ENCODE peak calls at places on chromosomes 13 and 19, in six cellular contexts. One of them, this sample, is unnamed.

GRCh38 chr13:23411220-23411619 is 22.3 kb downstream of the SACS start:
- DNase-seq in left ventricle myocardium inferior: no peak
- DNase-seq in SK-N-SH: no peak
- DNase-seq in A549: no peak
- DNase-seq in breast epithelium: no peak
- DNase-seq in PC-3: no peak
- DNase-seq in this sample: no peak

GRCh38 chr19:18274303-18274775 is at the start of gene IQCN:
- DNase-seq in breast epithelium: peak; percentile 61
- DNase-seq in A549: peak; percentile 64
- DNase-seq in left ventricle myocardium inferior: no peak
- DNase-seq in SK-N-SH: no peak
- DNase-seq in PC-3: no peak
- DNase-seq in this sample: no peak

GRCh38 chr19:3577741-3578344 is 5.1 kb downstream of the HMG20B start:
- DNase-seq in breast epithelium: no peak
- DNase-seq in PC-3: no peak
- DNase-seq in SK-N-SH: peak; percentile 25
- DNase-seq in A549: no peak
- DNase-seq in left ventricle myocardium inferior: no peak
- DNase-seq in this sample: no peak

GRCh38 chr13:112445411-112446271 is 69.5 kb downstream of the SPACA7 start:
- DNase-seq in breast epithelium: peak; percentile 11
- DNase-seq in left ventricle myocardium inferior: no peak
- DNase-seq in PC-3: no peak
- DNase-seq in SK-N-SH: peak; percentile 47
- DNase-seq in A549: no peak
- DNase-seq in this sample: no peak

GRCh38 chr13:73303858-73304257 is 245.1 kb downstream of the KLF5 start:
- DNase-seq in left ventricle myocardium inferior: no peak
- DNase-seq in A549: no peak
- DNase-seq in SK-N-SH: no peak
- DNase-seq in breast epithelium: no peak
- DNase-seq in PC-3: peak; percentile 82
- DNase-seq in this sample: no peak

GRCh38 chr13:52845766-52846566 is 2.5 kb downstream of the PCDH8 start:
- DNase-seq in SK-N-SH: peak; percentile 88
- DNase-seq in PC-3: no peak
- DNase-seq in A549: no peak
- DNase-seq in breast epithelium: no peak
- DNase-seq in left ventricle myocardium inferior: peak; percentile 19
- DNase-seq in this sample: no peak

GRCh38 chr19:48741222-48741999 is 1.0 kb upstream of the RASIP1 start:
- DNase-seq in PC-3: no peak
- DNase-seq in SK-N-SH: peak; percentile 81
- DNase-seq in breast epithelium: no peak
- DNase-seq in left ventricle myocardium inferior: peak; percentile 59
- DNase-seq in A549: peak; percentile 63
- DNase-seq in this sample: peak; percentile 61

GRCh38 chr13:25046985-25047660 is 48.8 kb upstream of the PABPC3 start:
- DNase-seq in left ventricle myocardium inferior: no peak
- DNase-seq in A549: no peak
- DNase-seq in PC-3: no peak
- DNase-seq in breast epithelium: no peak
- DNase-seq in SK-N-SH: peak; percentile 57
- DNase-seq in this sample: no peak

GRCh38 chr13:95281258-95281602 is 20.0 kb downstream of the ABCC4 start:
- DNase-seq in PC-3: no peak
- DNase-seq in SK-N-SH: no peak
- DNase-seq in breast epithelium: no peak
- DNase-seq in left ventricle myocardium inferior: no peak
- DNase-seq in A549: no peak
- DNase-seq in this sample: no peak

GRCh38 chr19:19615086-19615485 is 3.4 kb downstream of the PBX4 start:
- DNase-seq in PC-3: peak; percentile 80
- DNase-seq in SK-N-SH: no peak
- DNase-seq in A549: peak; percentile 21
- DNase-seq in breast epithelium: no peak
- DNase-seq in left ventricle myocardium inferior: no peak
- DNase-seq in this sample: no peak

GRCh38 chr19:1855040-1855827 is 7.0 kb upstream of the REXO1 start:
- DNase-seq in PC-3: peak; percentile 38
- DNase-seq in SK-N-SH: peak; percentile 99
- DNase-seq in left ventricle myocardium inferior: peak; percentile 93
- DNase-seq in A549: peak; percentile 91
- DNase-seq in breast epithelium: peak; percentile 88
- DNase-seq in this sample: peak; percentile 95

GRCh38 chr13:28337196-28338045 is 157.5 kb downstream of the FLT1 start:
- DNase-seq in PC-3: peak; percentile 54
- DNase-seq in left ventricle myocardium inferior: no peak
- DNase-seq in A549: no peak
- DNase-seq in SK-N-SH: no peak
- DNase-seq in breast epithelium: no peak
- DNase-seq in this sample: no peak

GRCh38 chr13:96650301-96650886 is 343.9 kb downstream of the OXGR1 start:
- DNase-seq in SK-N-SH: no peak
- DNase-seq in breast epithelium: no peak
- DNase-seq in PC-3: peak; percentile 89
- DNase-seq in left ventricle myocardium inferior: no peak
- DNase-seq in A549: no peak
- DNase-seq in this sample: no peak

GRCh38 chr19:48397636-48398328 is 4.3 kb downstream of the GRIN2D start:
- DNase-seq in A549: no peak
- DNase-seq in breast epithelium: no peak
- DNase-seq in SK-N-SH: no peak
- DNase-seq in left ventricle myocardium inferior: no peak
- DNase-seq in PC-3: no peak
- DNase-seq in this sample: no peak

GRCh38 chr13:63446329-63446728 is 2030.7 kb upstream of the PCDH20 start:
- DNase-seq in SK-N-SH: no peak
- DNase-seq in A549: no peak
- DNase-seq in breast epithelium: no peak
- DNase-seq in left ventricle myocardium inferior: no peak
- DNase-seq in PC-3: no peak
- DNase-seq in this sample: no peak

GRCh38 chr13:110462091-110462490 is 99.4 kb downstream of the RAB20 start:
- DNase-seq in A549: no peak
- DNase-seq in PC-3: no peak
- DNase-seq in breast epithelium: no peak
- DNase-seq in SK-N-SH: no peak
- DNase-seq in left ventricle myocardium inferior: no peak
- DNase-seq in this sample: no peak

GRCh38 chr13:35164324-35164932 is 222.4 kb downstream of the NBEA start:
- DNase-seq in PC-3: peak; percentile 63
- DNase-seq in A549: peak; percentile 38
- DNase-seq in breast epithelium: no peak
- DNase-seq in SK-N-SH: peak; percentile 16
- DNase-seq in left ventricle myocardium inferior: no peak
- DNase-seq in this sample: no peak

GRCh38 chr13:52737451-52737850 is 2.2 kb downstream of the CNMD start:
- DNase-seq in SK-N-SH: no peak
- DNase-seq in A549: no peak
- DNase-seq in PC-3: no peak
- DNase-seq in breast epithelium: no peak
- DNase-seq in left ventricle myocardium inferior: no peak
- DNase-seq in this sample: no peak

GRCh38 chr19:15935167-15935702 is 906 bp upstream of the CYP4F11 start:
- DNase-seq in left ventricle myocardium inferior: no peak
- DNase-seq in breast epithelium: no peak
- DNase-seq in PC-3: peak; percentile 4
- DNase-seq in SK-N-SH: no peak
- DNase-seq in A549: no peak
- DNase-seq in this sample: no peak

GRCh38 chr13:96112936-96113335 is 23.0 kb downstream of the HS6ST3 start:
- DNase-seq in SK-N-SH: no peak
- DNase-seq in breast epithelium: no peak
- DNase-seq in left ventricle myocardium inferior: no peak
- DNase-seq in PC-3: no peak
- DNase-seq in A549: no peak
- DNase-seq in this sample: no peak

GRCh38 chr19:18429717-18430416 is 8.1 kb downstream of the ISYNA1 start:
- DNase-seq in SK-N-SH: no peak
- DNase-seq in PC-3: no peak
- DNase-seq in A549: no peak
- DNase-seq in left ventricle myocardium inferior: no peak
- DNase-seq in breast epithelium: no peak
- DNase-seq in this sample: no peak

GRCh38 chr13:30133976-30134375 is 173.4 kb downstream of the KATNAL1 start:
- DNase-seq in A549: no peak
- DNase-seq in left ventricle myocardium inferior: no peak
- DNase-seq in PC-3: no peak
- DNase-seq in SK-N-SH: no peak
- DNase-seq in breast epithelium: no peak
- DNase-seq in this sample: no peak

GRCh38 chr19:19463348-19464117 is 51.8 kb downstream of the TSSK6 start:
- DNase-seq in PC-3: no peak
- DNase-seq in A549: no peak
- DNase-seq in left ventricle myocardium inferior: no peak
- DNase-seq in SK-N-SH: no peak
- DNase-seq in breast epithelium: no peak
- DNase-seq in this sample: no peak

GRCh38 chr19:13848811-13849241 is 28.1 kb upstream of the NANOS3 start:
- DNase-seq in A549: peak; percentile 74
- DNase-seq in PC-3: peak; percentile 25
- DNase-seq in SK-N-SH: no peak
- DNase-seq in left ventricle myocardium inferior: no peak
- DNase-seq in breast epithelium: no peak
- DNase-seq in this sample: no peak

GRCh38 chr19:46303702-46304397 is 7.0 kb downstream of the HIF3A start:
- DNase-seq in left ventricle myocardium inferior: peak; percentile 63
- DNase-seq in PC-3: no peak
- DNase-seq in breast epithelium: peak; percentile 54
- DNase-seq in A549: peak; percentile 57
- DNase-seq in SK-N-SH: peak; percentile 82
- DNase-seq in this sample: peak; percentile 78

GRCh38 chr19:16603090-16603489 is 24.9 kb downstream of the MED26 start:
- DNase-seq in breast epithelium: no peak
- DNase-seq in SK-N-SH: no peak
- DNase-seq in left ventricle myocardium inferior: no peak
- DNase-seq in A549: no peak
- DNase-seq in PC-3: no peak
- DNase-seq in this sample: no peak

GRCh38 chr13:49995535-49996165 is 1.2 kb upstream of the TRIM13 start:
- DNase-seq in SK-N-SH: peak; percentile 9
- DNase-seq in A549: no peak
- DNase-seq in left ventricle myocardium inferior: no peak
- DNase-seq in PC-3: no peak
- DNase-seq in breast epithelium: no peak
- DNase-seq in this sample: no peak

GRCh38 chr13:43008591-43008990 is 14.8 kb upstream of the DNAJC15 start:
- DNase-seq in left ventricle myocardium inferior: no peak
- DNase-seq in PC-3: no peak
- DNase-seq in SK-N-SH: no peak
- DNase-seq in breast epithelium: no peak
- DNase-seq in A549: no peak
- DNase-seq in this sample: no peak
- H3K4me1 ChIP-seq in left ventricle myocardium inferior: peaks cover 9% of the 10 kb centered on the region
- H3K4me1 ChIP-seq in PC-3: peaks cover 27% of the 10 kb centered on the region
- H3K4me1 ChIP-seq in SK-N-SH: peaks cover 6% of the 10 kb centered on the region
- H3K4me1 ChIP-seq in breast epithelium: no peaks in the 10 kb centered on the region
- H3K4me1 ChIP-seq in A549: peaks cover 36% of the 10 kb centered on the region
- H3K4me1 ChIP-seq in this sample: no peaks in the 10 kb centered on the region

GRCh38 chr19:30968210-30968609 is 381.0 kb downstream of the TSHZ3 start:
- DNase-seq in A549: peak; percentile 35
- DNase-seq in PC-3: no peak
- DNase-seq in SK-N-SH: no peak
- DNase-seq in left ventricle myocardium inferior: no peak
- DNase-seq in breast epithelium: no peak
- DNase-seq in this sample: no peak
- TF ChIP-seq CTCF in A549: peak; percentile 37
- TF ChIP-seq CTCF in PC-3: no peak
- TF ChIP-seq CTCF in SK-N-SH: peak; percentile 23
- TF ChIP-seq CTCF in left ventricle myocardium inferior: no peak
- TF ChIP-seq CTCF in breast epithelium: no peak
- TF ChIP-seq CTCF in this sample: no peak

DNA sequence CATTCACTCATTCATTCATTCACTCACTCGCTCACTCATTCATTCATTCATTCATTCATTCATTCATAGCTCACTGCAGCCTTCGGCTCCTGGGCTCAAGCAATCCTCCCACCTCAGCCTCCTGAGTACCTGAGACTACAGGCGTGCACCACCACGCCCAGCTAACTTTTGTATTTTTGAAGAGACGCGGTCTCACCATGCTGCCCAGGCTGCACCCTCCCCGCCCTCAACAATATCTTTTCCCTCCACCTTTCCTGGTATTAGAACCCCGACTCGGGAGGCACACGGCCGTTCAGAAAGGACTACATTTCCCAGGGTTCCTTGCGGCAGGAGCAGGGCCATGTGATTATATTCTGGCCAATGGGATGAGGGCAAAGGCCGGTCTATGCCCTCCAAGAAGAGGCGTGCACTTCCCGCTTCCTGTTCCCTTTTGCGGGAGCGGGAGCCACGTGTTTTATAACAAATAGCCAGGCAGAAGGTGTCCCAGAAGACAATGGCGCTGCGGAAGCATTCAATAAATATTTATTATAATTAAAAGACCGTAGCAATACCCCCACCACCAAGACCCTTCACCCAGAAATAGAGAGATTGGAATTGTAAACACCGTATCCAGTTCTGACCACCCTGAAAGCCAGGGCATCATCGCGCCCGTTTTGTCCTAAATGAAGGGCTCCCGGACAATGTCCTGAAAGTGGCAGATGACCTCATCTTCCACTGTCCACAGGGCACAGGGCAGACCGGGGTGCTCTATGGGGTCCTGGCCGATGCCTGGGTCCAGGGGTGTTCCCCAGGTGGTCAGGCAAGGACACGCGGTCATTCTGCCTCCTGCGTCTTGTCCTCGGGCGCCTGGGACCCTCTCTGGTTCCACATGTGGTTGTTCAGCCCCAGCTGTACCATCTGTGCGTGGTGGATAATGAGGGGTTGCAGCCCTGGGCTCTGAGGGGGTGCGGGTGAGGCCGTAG is 15.8 kb downstream of the TICAM1 start:
- DNase-seq in PC-3: peak; percentile 93
- DNase-seq in SK-N-SH: peak; percentile 97
- DNase-seq in A549: peak; percentile 93
- DNase-seq in left ventricle myocardium inferior: peak; percentile 85
- DNase-seq in breast epithelium: peak; percentile 91
- DNase-seq in this sample: peak; percentile 78
- H3K27ac ChIP-seq in PC-3: peak overlapping the region; percentile 15
- H3K27ac ChIP-seq in SK-N-SH: peak overlapping the region; percentile 56
- H3K27ac ChIP-seq in A549: peak overlapping the region; percentile 89
- H3K27ac ChIP-seq in left ventricle myocardium inferior: peak overlapping the region; percentile 58
- H3K27ac ChIP-seq in breast epithelium: peak overlapping the region; percentile 40
- H3K27ac ChIP-seq in this sample: peak overlapping the region; percentile 82

DNA sequence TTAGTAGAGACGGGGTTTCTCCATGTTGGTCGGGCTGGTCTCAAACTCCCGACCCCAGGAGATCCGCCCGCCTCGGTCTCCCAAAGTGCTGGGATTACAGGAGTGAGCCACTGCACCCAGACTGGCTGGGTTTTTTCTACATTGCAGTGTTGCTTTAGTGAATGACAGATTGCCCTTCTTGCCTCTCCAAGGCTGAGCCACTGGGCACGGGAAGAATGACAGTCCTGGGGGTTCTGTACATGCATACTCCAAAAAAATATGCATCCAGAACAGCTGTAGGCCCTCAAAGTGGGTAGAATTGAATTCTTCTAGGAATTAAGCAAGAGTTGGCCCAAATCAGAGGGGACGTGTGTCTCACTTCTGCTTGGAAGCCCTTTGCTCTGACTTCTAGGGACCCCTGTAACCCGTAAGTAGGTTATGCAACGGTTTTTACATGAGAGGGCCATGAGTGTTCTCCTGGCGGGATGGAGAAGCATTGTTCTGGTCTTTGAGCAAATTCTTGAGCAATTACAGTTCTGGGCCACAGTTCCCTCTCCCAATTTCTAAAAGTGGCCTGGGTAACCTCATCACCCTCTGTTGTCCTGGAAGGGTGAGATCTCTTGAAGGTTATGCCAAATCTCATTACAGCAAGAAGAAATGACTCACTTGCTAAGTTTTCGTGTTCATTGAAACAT is 3.6 kb downstream of the ACTN4 start:
- DNase-seq in SK-N-SH: no peak
- DNase-seq in left ventricle myocardium inferior: no peak
- DNase-seq in PC-3: peak; percentile 71
- DNase-seq in breast epithelium: no peak
- DNase-seq in A549: peak; percentile 67
- DNase-seq in this sample: no peak
- H3K4me1 ChIP-seq in SK-N-SH: peaks cover 30% of the 10 kb centered on the region
- H3K4me1 ChIP-seq in left ventricle myocardium inferior: peaks cover 92% of the 10 kb centered on the region
- H3K4me1 ChIP-seq in PC-3: peaks cover 52% of the 10 kb centered on the region
- H3K4me1 ChIP-seq in breast epithelium: peaks cover 35% of the 10 kb centered on the region
- H3K4me1 ChIP-seq in A549: peaks cover 61% of the 10 kb centered on the region
- H3K4me1 ChIP-seq in this sample: peaks cover 67% of the 10 kb centered on the region